ENCODE peak calls at places on chromosomes 1 and 21, in nine cellular contexts. T, Y, L, B, O, K, A, H and X are unnamed samples.

GRCh38 chr1:187490261-187490660 is 661.5 kb downstream of the PLA2G4A start:
- DNase-seq in A (no peak), O (no peak), H (no peak), T (no peak), B (no peak), K (no peak), Y (no peak), L (no peak), X (no peak)

GRCh38 chr1:176854134-176854533 is 310.4 kb downstream of the ASTN1 start:
- DNase-seq in T (no peak), Y (no peak), O (no peak), K (no peak), L (no peak), A (no peak), H (no peak), B (no peak), X (no peak)

GRCh38 chr1:20555025-20555757 is 2.8 kb downstream of the FAM43B start:
- DNase-seq in T (no peak), A (no peak), B (no peak), O (peak), K (no peak), H (no peak), L (no peak), Y (no peak), X (no peak)

GRCh38 chr1:166165661-166166399 is 971 bp downstream of the FAM78B start:
- DNase-seq in T (peak), O (no peak), H (peak), L (peak), K (no peak), B (peak), Y (peak), A (no peak), X (peak)

GRCh38 chr1:176577651-176578197 is 114.7 kb downstream of the PAPPA2 start:
- DNase-seq in K (no peak), O (no peak), T (no peak), L (no peak), Y (no peak), B (no peak), H (no peak), A (no peak), X (no peak)

GRCh38 chr1:205976036-205976435 is 27.2 kb downstream of the RAB7B start:
- DNase-seq in L (no peak), A (no peak), B (no peak), H (no peak), O (no peak), K (no peak), Y (no peak), T (no peak), X (no peak)

GRCh38 chr1:156608036-156608674 is 6.9 kb upstream of the GPATCH4 start:
- DNase-seq in O (peak), A (peak), B (no peak), Y (peak), K (peak), T (peak), L (no peak), H (peak), X (peak)

GRCh38 chr1:9294910-9295636 is 2.4 kb downstream of the SPSB1 start:
- DNase-seq in L (peak), Y (no peak), B (no peak), T (peak), K (peak), H (no peak), A (no peak), O (peak), X (peak)

GRCh38 chr1:160214481-160215140 is 9.4 kb downstream of the PEA15 start:
- DNase-seq in T (no peak), H (no peak), A (no peak), L (no peak), Y (no peak), B (no peak), O (no peak), K (no peak), X (no peak)

GRCh38 chr1:155961937-155962336 is 16.4 kb downstream of the ARHGEF2 start:
- DNase-seq in O (peak), T (peak), B (peak), Y (no peak), A (peak), H (no peak), K (peak), L (no peak), X (no peak)

GRCh38 chr1:169295425-169295824 is 72.2 kb downstream of the NME7 start:
- DNase-seq in T (no peak), Y (no peak), K (no peak), O (no peak), A (no peak), H (no peak), L (no peak), B (no peak), X (no peak)

GRCh38 chr1:15189692-15190321 is 36.3 kb downstream of the TMEM51 start:
- DNase-seq in K (peak), O (no peak), Y (no peak), T (peak), L (no peak), B (no peak), H (no peak), A (no peak), X (no peak)

DNA sequence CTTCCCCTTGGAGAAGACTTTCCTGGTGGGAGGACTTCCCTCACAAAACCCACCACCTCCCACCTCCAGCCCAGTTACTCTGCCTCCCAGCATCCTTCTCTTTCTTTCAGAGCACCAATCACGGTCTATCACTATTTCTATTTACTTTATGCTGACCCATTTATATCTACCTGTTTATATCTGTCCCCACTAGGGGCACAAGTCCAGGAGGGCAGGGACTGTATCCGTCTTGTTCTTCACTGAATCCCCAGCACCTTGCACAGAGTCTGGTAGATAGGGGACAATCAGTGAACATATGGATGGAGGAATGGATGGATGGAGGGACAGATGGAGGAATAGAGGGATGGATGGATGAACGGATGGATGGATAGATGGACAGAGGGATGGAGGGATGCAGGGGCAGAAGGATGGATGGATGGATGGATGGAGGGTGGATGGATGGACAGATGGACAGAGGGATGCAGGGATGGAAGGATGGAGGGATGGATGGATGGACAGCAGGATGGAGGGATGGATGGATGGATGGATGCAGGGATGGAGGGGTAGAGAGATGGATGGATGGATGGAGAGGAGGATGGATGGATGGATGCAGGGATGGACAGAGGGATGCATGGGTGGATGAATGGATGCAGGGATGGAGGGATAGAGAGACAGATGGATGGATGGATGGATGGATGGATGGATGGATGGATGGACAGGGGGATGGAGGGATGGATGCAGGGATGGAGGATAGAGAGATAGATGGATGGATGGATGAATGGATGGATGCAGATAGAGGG is 5.5 kb downstream of the C1QB start:
- DNase-seq in O (no peak), H (no peak), L (no peak), A (no peak), K (no peak), T (no peak), Y (no peak), B (no peak), X (no peak)
- TF ChIP-seq CTCF in O (no peak), H (no peak), L (peak), A (peak), K (peak), T (no peak), Y (peak), B (no peak), X (no peak)

GRCh38 chr1:229271448-229272120 is 673 bp downstream of the RAB4A start:
- DNase-seq in A (no peak), B (no peak), L (no peak), K (no peak), Y (no peak), H (no peak), O (peak), T (peak), X (no peak)
- TF ChIP-seq CTCF in A (no peak), B (no peak), L (peak), K (peak), Y (no peak), H (no peak), O (peak), T (peak), X (peak)

GRCh38 chr1:47682198-47682597 is 244.4 kb downstream of the FOXD2 start:
- DNase-seq in H (no peak), K (no peak), B (no peak), A (no peak), T (no peak), Y (no peak), L (no peak), O (no peak), X (no peak)

GRCh38 chr1:47681735-47682134 is 243.9 kb downstream of the FOXD2 start:
- DNase-seq in H (no peak), A (no peak), O (no peak), B (no peak), Y (no peak), K (no peak), T (no peak), L (no peak), X (no peak)

GRCh38 chr1:47682786-47683350 is 245.0 kb downstream of the FOXD2 start:
- DNase-seq in O (no peak), B (no peak), H (no peak), T (no peak), K (no peak), A (no peak), L (no peak), Y (no peak), X (no peak)

GRCh38 chr1:47684518-47684917 is 246.7 kb downstream of the FOXD2 start:
- DNase-seq in K (no peak), T (no peak), A (no peak), B (no peak), O (no peak), H (no peak), L (no peak), Y (no peak), X (no peak)

GRCh38 chr1:47683402-47683801 is 245.6 kb downstream of the FOXD2 start:
- DNase-seq in H (no peak), O (no peak), T (no peak), L (no peak), K (no peak), A (no peak), B (no peak), Y (no peak), X (no peak)
- TF ChIP-seq CTCF in H (no peak), O (no peak), T (no peak), L (no peak), K (no peak), A (no peak), B (no peak), Y (no peak), X (no peak)

GRCh38 chr1:192998536-192998935 is 60.6 kb downstream of the UCHL5 start:
- DNase-seq in B (no peak), K (no peak), O (no peak), Y (no peak), A (no peak), L (no peak), H (no peak), T (peak), X (no peak)
- TF ChIP-seq CTCF in B (no peak), K (peak), O (peak), Y (peak), A (peak), L (peak), H (no peak), T (no peak), X (no peak)

GRCh38 chr1:32962248-32962896 is 2.2 kb downstream of the RNF19B start:
- DNase-seq in Y (no peak), B (no peak), K (no peak), T (no peak), O (peak), A (no peak), H (no peak), L (peak), X (peak)

GRCh38 chr1:32965251-32965643 is 638 bp upstream of the RNF19B start:
- DNase-seq in O (no peak), B (no peak), Y (no peak), L (no peak), A (no peak), T (no peak), K (no peak), H (no peak), X (no peak)

GRCh38 chr1:32964461-32965250 is at the start of gene RNF19B:
- DNase-seq in A (peak), T (peak), Y (peak), L (peak), K (peak), B (peak), H (peak), O (peak), X (peak)

GRCh38 chr1:32966900-32967299 is 2.3 kb upstream of the RNF19B start:
- DNase-seq in B (no peak), K (no peak), L (no peak), H (no peak), Y (no peak), O (no peak), A (no peak), T (no peak), X (no peak)

GRCh38 chr1:32963746-32964460 is 706 bp downstream of the RNF19B start:
- DNase-seq in H (peak), A (peak), L (peak), B (peak), K (peak), Y (peak), O (peak), T (peak), X (peak)
- TF ChIP-seq CTCF in H (no peak), A (no peak), L (no peak), B (no peak), K (no peak), Y (no peak), O (no peak), T (no peak), X (no peak)

GRCh38 chr1:17774452-17774851 is 19.3 kb downstream of the ACTL8 start:
- DNase-seq in L (no peak), Y (no peak), T (no peak), B (no peak), O (no peak), K (no peak), A (no peak), H (no peak), X (no peak)

GRCh38 chr1:17775796-17776195 is 20.7 kb downstream of the ACTL8 start:
- DNase-seq in T (no peak), H (no peak), Y (no peak), B (no peak), O (no peak), A (no peak), K (no peak), L (no peak), X (no peak)

GRCh38 chr1:17776426-17776825 is 21.3 kb downstream of the ACTL8 start:
- DNase-seq in T (no peak), H (no peak), B (no peak), L (no peak), O (no peak), Y (no peak), A (no peak), K (no peak), X (no peak)

GRCh38 chr1:17772580-17773215 is 17.6 kb downstream of the ACTL8 start:
- DNase-seq in K (no peak), L (no peak), A (no peak), O (no peak), H (no peak), B (no peak), Y (no peak), T (no peak), X (no peak)

GRCh38 chr1:17773626-17774326 is 18.6 kb downstream of the ACTL8 start:
- DNase-seq in O (no peak), Y (no peak), B (no peak), A (no peak), T (no peak), H (no peak), L (no peak), K (no peak), X (no peak)
- TF ChIP-seq CTCF in O (no peak), Y (no peak), B (no peak), A (no peak), T (no peak), H (no peak), L (no peak), K (no peak), X (no peak)

GRCh38 chr1:182404764-182405163 is 4.3 kb upstream of the TEDDM1 start:
- DNase-seq in H (no peak), B (no peak), T (no peak), L (no peak), K (no peak), Y (no peak), O (no peak), A (no peak), X (no peak)
- TF ChIP-seq CTCF in H (no peak), B (no peak), T (no peak), L (peak), K (peak), Y (no peak), O (no peak), A (no peak), X (peak)

DNA sequence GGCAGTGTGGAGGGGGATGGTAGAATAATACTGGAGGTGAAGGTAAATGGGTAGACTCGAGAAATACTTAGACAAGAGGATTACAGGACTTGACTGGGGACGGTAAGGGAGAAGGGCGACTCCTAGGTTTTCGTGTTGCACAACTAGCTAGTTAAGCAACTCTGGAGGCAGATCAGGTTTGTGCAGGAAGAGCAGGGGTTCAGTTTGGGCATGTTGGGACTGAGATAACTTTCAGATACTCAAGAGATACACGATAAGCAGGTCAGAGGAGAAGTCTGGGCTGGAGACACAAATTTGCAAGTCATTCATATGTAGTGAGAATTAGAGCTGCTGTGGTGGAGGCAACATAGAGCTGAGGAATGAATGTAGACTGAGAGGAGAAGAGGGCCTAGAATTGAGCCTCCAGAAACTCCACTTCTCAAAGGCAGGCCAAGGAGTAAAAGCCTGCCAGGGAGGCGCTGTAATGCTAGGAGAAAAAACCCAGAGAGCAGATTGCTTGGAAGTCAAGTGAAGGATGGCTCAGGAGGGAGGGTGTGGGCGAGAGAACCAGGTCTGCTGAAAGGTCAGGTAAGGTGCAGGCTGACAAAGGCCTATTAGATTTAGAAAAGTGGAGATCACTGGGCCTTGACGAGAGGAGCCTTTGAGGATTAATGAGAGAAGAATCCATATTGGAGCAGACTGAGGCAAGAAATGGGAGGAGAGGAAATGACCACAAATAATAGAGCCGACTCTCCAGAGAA is 20.8 kb downstream of the MAB21L3 start:
- DNase-seq in H (no peak), A (peak), L (no peak), T (no peak), O (no peak), K (no peak), B (no peak), Y (no peak), X (no peak)
- TF ChIP-seq CTCF in H (no peak), A (no peak), L (no peak), T (no peak), O (no peak), K (no peak), B (no peak), Y (no peak), X (no peak)

GRCh38 chr1:147600119-147601111 is 59.1 kb downstream of the BCL9 start:
- DNase-seq in O (peak), K (peak), L (no peak), T (peak), Y (no peak), A (peak), H (no peak), B (no peak), X (no peak)
- TF ChIP-seq CTCF in O (no peak), K (no peak), L (no peak), T (peak), Y (no peak), A (no peak), H (no peak), B (no peak), X (peak)

GRCh38 chr21:29350246-29350779 is 51.6 kb downstream of the BACH1 start:
- DNase-seq in Y (no peak), K (no peak), O (peak), H (no peak), A (no peak), L (no peak), T (no peak), B (no peak), X (no peak)

GRCh38 chr21:29346771-29347170 is 48.0 kb downstream of the BACH1 start:
- DNase-seq in K (no peak), L (no peak), A (no peak), O (no peak), T (no peak), B (no peak), Y (no peak), H (no peak), X (no peak)

GRCh38 chr21:29346281-29346680 is 47.6 kb downstream of the BACH1 start:
- DNase-seq in H (no peak), B (no peak), A (no peak), Y (no peak), K (no peak), L (no peak), O (no peak), T (no peak), X (no peak)

GRCh38 chr21:29349702-29350101 is 51.0 kb downstream of the BACH1 start:
- DNase-seq in K (no peak), B (no peak), H (no peak), O (no peak), T (no peak), Y (no peak), L (no peak), A (no peak), X (no peak)

GRCh38 chr21:29347274-29347681 is 48.6 kb downstream of the BACH1 start:
- DNase-seq in A (no peak), Y (no peak), B (no peak), H (no peak), T (no peak), L (no peak), O (peak), K (no peak), X (no peak)
- TF ChIP-seq CTCF in A (no peak), Y (no peak), B (no peak), H (no peak), T (no peak), L (no peak), O (no peak), K (no peak), X (no peak)